ENCODE peak calls at places on chromosome 19, in ten cellular contexts. A is heart left ventricle, X is fibroblast of pulmonary artery, V is fibroblast of mammary gland, U is dorsolateral prefrontal cortex, Z is mucosa of descending colon, S is lower leg skin, W is AG04450, J is fibroblast of villous mesenchyme, K is mesenchymal stem cell. B is an unnamed sample.

GRCh38 chr19:37519890-37520289 is 13.2 kb downstream of the ZNF793 start:
- DNase-seq in W (no peak), Z (no peak), X (peak; percentile 22), S (no peak), J (no peak), U (no peak), K (peak; percentile 18), A (no peak), V (peak; percentile 14), B (no peak)

GRCh38 chr19:29505034-29505824 is 20.6 kb upstream of the VSTM2B start:
- DNase-seq in A (no peak), Z (peak; percentile 18), W (no peak), K (no peak), X (no peak), U (peak; percentile 88), J (no peak), V (no peak), S (no peak), B (no peak)

GRCh38 chr19:1019980-1020867 is 699 bp downstream of the TMEM259 start:
- DNase-seq in X (no peak), U (no peak), S (no peak), K (no peak), A (peak; percentile 41), W (no peak), Z (peak; percentile 71), V (no peak), J (no peak), B (no peak)

GRCh38 chr19:58429745-58430144 is 10.2 kb downstream of the ZNF132 start:
- DNase-seq in W (no peak), V (no peak), S (no peak), U (no peak), K (no peak), X (no peak), Z (no peak), A (no peak), J (no peak), B (no peak)

GRCh38 chr19:46426035-46426505 is 2.7 kb downstream of the PNMA8C start:
- DNase-seq in A (no peak), Z (no peak), S (no peak), J (no peak), W (no peak), U (no peak), V (peak; percentile 54), X (no peak), K (peak; percentile 62), B (no peak)

GRCh38 chr19:49774969-49775368 is 8.2 kb downstream of the AP2A1 start:
- DNase-seq in W (no peak), X (no peak), U (no peak), K (no peak), V (no peak), S (no peak), J (no peak), Z (no peak), A (no peak), B (no peak)

GRCh38 chr19:44878119-44878865 is 12.8 kb upstream of the TOMM40 start:
- DNase-seq in Z (no peak), U (no peak), V (no peak), A (no peak), W (no peak), K (no peak), J (no peak), S (no peak), X (no peak), B (no peak)

GRCh38 chr19:58046856-58047255 is 12.2 kb upstream of the ZNF135 start:
- DNase-seq in S (no peak), Z (no peak), W (no peak), V (no peak), J (no peak), K (no peak), U (no peak), A (no peak), X (no peak), B (no peak)

GRCh38 chr19:46115396-46116109 is 8.9 kb downstream of the IGFL3 start:
- DNase-seq in W (peak; percentile 39), K (peak; percentile 61), Z (no peak), J (peak; percentile 25), U (no peak), S (no peak), X (peak; percentile 30), V (peak; percentile 79), A (no peak), B (no peak)

GRCh38 chr19:48506138-48506733 is 5.4 kb downstream of the LMTK3 start:
- DNase-seq in A (no peak), V (peak; percentile 65), X (peak; percentile 70), J (peak; percentile 65), W (no peak), Z (no peak), S (no peak), K (peak; percentile 62), U (no peak), B (peak; percentile 60)

GRCh38 chr19:50563597-50563996 is 4.6 kb downstream of the LRRC4B start:
- DNase-seq in W (no peak), X (no peak), V (no peak), J (no peak), A (no peak), S (no peak), Z (no peak), U (no peak), K (no peak), B (no peak)

GRCh38 chr19:49884109-49884508 is 6.6 kb downstream of the TBC1D17 start:
- DNase-seq in V (no peak), U (no peak), X (no peak), K (no peak), Z (no peak), J (no peak), W (no peak), A (no peak), S (no peak), B (no peak)

GRCh38 chr19:47272448-47273312 is 2.0 kb upstream of the INAFM1 start:
- DNase-seq in S (peak; percentile 93), V (peak; percentile 25), U (no peak), W (no peak), K (no peak), J (peak; percentile 83), Z (peak; percentile 76), X (peak; percentile 21), A (peak; percentile 42), B (no peak)

GRCh38 chr19:49151339-49152217 is 3.6 kb downstream of the HRC start:
- DNase-seq in A (peak; percentile 55), Z (peak; percentile 99), V (peak; percentile 23), S (peak; percentile 97), K (peak; percentile 60), X (peak; percentile 33), J (no peak), U (no peak), W (no peak), B (no peak)

GRCh38 chr19:23071087-23071511 is 45.7 kb upstream of the ZNF730 start:
- DNase-seq in X (peak; percentile 20), A (peak; percentile 18), S (no peak), V (peak; percentile 7), K (no peak), Z (peak; percentile 28), W (no peak), J (peak; percentile 29), U (no peak), B (no peak)

GRCh38 chr19:39843919-39844793 is 2.0 kb downstream of the FBL start:
- DNase-seq in U (no peak), V (peak; percentile 71), X (peak; percentile 73), S (no peak), Z (no peak), W (peak; percentile 15), J (peak; percentile 65), K (peak; percentile 69), A (no peak), B (peak; percentile 62)
- H3K4me3 ChIP-seq in U (no peak overlapping the region), V (peak overlapping the region; percentile 95), X (peak overlapping the region; percentile 93), S (no peak overlapping the region), Z (no peak overlapping the region), W (peak overlapping the region; percentile 92), J (no peak overlapping the region), K (no peak overlapping the region), A (no peak overlapping the region), B (peak overlapping the region; percentile 79)

GRCh38 chr19:3344608-3345598 is 21.5 kb upstream of the NFIC start:
- DNase-seq in J (no peak), Z (no peak), X (no peak), S (no peak), U (no peak), V (no peak), K (no peak), A (no peak), W (no peak), B (no peak)
- H3K4me3 ChIP-seq in J (no peak overlapping the region), Z (no peak overlapping the region), X (no peak overlapping the region), S (no peak overlapping the region), U (no peak overlapping the region), V (no peak overlapping the region), K (no peak overlapping the region), A (no peak overlapping the region), W (no peak overlapping the region), B (no peak overlapping the region)

GRCh38 chr19:14048439-14049153 is 13.3 kb downstream of the PALM3 start:
- DNase-seq in A (peak; percentile 31), X (peak; percentile 27), V (peak; percentile 24), W (no peak), U (no peak), J (no peak), K (peak; percentile 88), S (no peak), Z (peak; percentile 81), B (peak; percentile 35)
- H3K4me3 ChIP-seq in A (no peak overlapping the region), X (no peak overlapping the region), V (no peak overlapping the region), W (no peak overlapping the region), U (no peak overlapping the region), J (no peak overlapping the region), K (no peak overlapping the region), S (no peak overlapping the region), Z (no peak overlapping the region), B (no peak overlapping the region)

GRCh38 chr19:34773555-34773864 is 495 bp upstream of the ZNF599 start:
- DNase-seq in U (no peak), K (no peak), A (no peak), Z (no peak), V (no peak), S (no peak), W (no peak), X (no peak), J (no peak), B (no peak)
- H3K4me3 ChIP-seq in U (peak overlapping the region; percentile 85), K (no peak overlapping the region), A (peak overlapping the region; percentile 74), Z (no peak overlapping the region), V (peak overlapping the region; percentile 80), S (no peak overlapping the region), W (peak overlapping the region; percentile 89), X (peak overlapping the region; percentile 89), J (peak overlapping the region; percentile 94), B (peak overlapping the region; percentile 80)

GRCh38 chr19:5303208-5303607 is 37.4 kb downstream of the PTPRS start:
- DNase-seq in J (no peak), K (no peak), S (no peak), W (no peak), X (no peak), U (no peak), A (no peak), Z (no peak), V (no peak), B (no peak)
- H3K4me3 ChIP-seq in J (no peak overlapping the region), K (no peak overlapping the region), S (no peak overlapping the region), W (no peak overlapping the region), X (no peak overlapping the region), U (no peak overlapping the region), A (no peak overlapping the region), Z (no peak overlapping the region), V (no peak overlapping the region), B (no peak overlapping the region)